ENCODE peak calls at places on chromosomes 5 and 9, in ten cellular contexts. T, B, N, C, M, J, P, W, A and Q are unnamed samples.

GRCh38 chr5:168288349-168289245 is 2.8 kb upstream of the WWC1 start:
- DNase-seq in B (peak), W (peak), T (no peak), M (peak), A (no peak), C (peak), J (peak), N (no peak), P (no peak), Q (no peak)

GRCh38 chr5:143955140-143955539 is 143.2 kb downstream of the HMHB1 start:
- DNase-seq in J (no peak), M (no peak), W (no peak), C (no peak), N (no peak), T (no peak), B (no peak), P (no peak), A (no peak), Q (no peak)

GRCh38 chr5:59744531-59744992 is 149.0 kb downstream of the PDE4D start:
- DNase-seq in W (no peak), B (peak), N (no peak), P (no peak), A (no peak), T (no peak), J (no peak), M (no peak), C (no peak), Q (no peak)

GRCh38 chr5:82346376-82347212 is 68.4 kb upstream of the RPS23 start:
- DNase-seq in T (no peak), B (no peak), J (no peak), A (no peak), P (no peak), W (no peak), N (no peak), M (no peak), C (no peak), Q (no peak)

GRCh38 chr9:98086461-98086860 is 29.9 kb downstream of the NANS start:
- DNase-seq in W (no peak), J (no peak), N (no peak), M (no peak), T (no peak), C (no peak), A (no peak), P (no peak), B (no peak), Q (no peak)

GRCh38 chr9:86324901-86325300 is 29.3 kb downstream of the TUT7 start:
- DNase-seq in B (no peak), M (no peak), P (no peak), N (no peak), J (no peak), A (no peak), C (no peak), T (no peak), W (no peak), Q (no peak)

GRCh38 chr5:59007460-59008063 is 424.7 kb downstream of the RAB3C start:
- DNase-seq in A (no peak), W (no peak), T (no peak), N (no peak), J (no peak), C (no peak), M (no peak), P (no peak), B (no peak), Q (no peak)

GRCh38 chr5:120942551-120942950 is 478.5 kb downstream of the PRR16 start:
- DNase-seq in W (no peak), A (no peak), C (no peak), P (no peak), N (no peak), B (no peak), M (no peak), J (no peak), T (no peak), Q (no peak)

GRCh38 chr9:83238871-83239624 is 176.1 kb upstream of the RASEF start:
- DNase-seq in C (peak), A (no peak), J (no peak), B (peak), N (peak), T (no peak), P (no peak), M (no peak), W (no peak), Q (no peak)

GRCh38 chr5:58458851-58459275 is 1.0 kb downstream of the PLK2 start:
- DNase-seq in T (no peak), W (no peak), N (no peak), B (peak), P (no peak), J (no peak), M (no peak), C (no peak), A (no peak), Q (no peak)

GRCh38 chr5:111774525-111774924 is 17.5 kb upstream of the NREP start:
- DNase-seq in W (peak), N (no peak), C (peak), B (no peak), T (no peak), A (no peak), P (no peak), M (peak), J (no peak), Q (no peak)

GRCh38 chr5:172417983-172418630 is 36.2 kb downstream of the SH3PXD2B start:
- DNase-seq in N (peak), A (peak), W (peak), M (peak), T (no peak), B (peak), J (peak), P (peak), C (peak), Q (peak)

GRCh38 chr5:158058208-158058607 is 199.3 kb upstream of the CLINT1 start:
- DNase-seq in W (no peak), J (no peak), P (no peak), A (no peak), B (no peak), C (no peak), M (no peak), N (no peak), T (no peak), Q (no peak)

GRCh38 chr9:97529363-97530076 is 28.1 kb downstream of the TMOD1 start:
- DNase-seq in B (peak), W (no peak), A (no peak), N (peak), M (no peak), T (no peak), C (peak), P (no peak), J (no peak), Q (peak)

GRCh38 chr9:136572003-136572595 is 26.3 kb upstream of the NOTCH1 start:
- DNase-seq in W (no peak), B (peak), N (peak), A (no peak), T (no peak), P (no peak), C (no peak), M (no peak), J (no peak), Q (no peak)

GRCh38 chr9:14391620-14392019 is 77.7 kb upstream of the NFIB start:
- DNase-seq in T (no peak), J (no peak), W (no peak), N (no peak), C (no peak), B (no peak), P (no peak), M (no peak), A (no peak), Q (no peak)

GRCh38 chr9:31355965-31356364 is 1028.5 kb upstream of the ACO1 start:
- DNase-seq in W (no peak), P (no peak), A (no peak), T (no peak), J (no peak), N (no peak), M (no peak), B (no peak), C (no peak), Q (no peak)

GRCh38 chr5:143312822-143313221 is 90.7 kb downstream of the NR3C1 start:
- DNase-seq in B (no peak), W (no peak), A (no peak), N (no peak), J (no peak), T (no peak), P (no peak), C (no peak), M (no peak), Q (no peak)

GRCh38 chr9:110255417-110256141 is 728 bp downstream of the TXN start:
- DNase-seq in J (peak), M (peak), P (peak), N (peak), A (peak), T (peak), W (peak), B (peak), C (peak), Q (peak)

GRCh38 chr9:126692759-126693427 is 79.2 kb downstream of the LMX1B start:
- DNase-seq in C (no peak), J (no peak), M (no peak), N (peak), B (no peak), P (no peak), W (no peak), T (no peak), A (no peak), Q (no peak)

GRCh38 chr9:119234636-119235035 is 134.6 kb downstream of the BRINP1 start:
- DNase-seq in M (no peak), C (no peak), A (no peak), B (no peak), P (no peak), J (no peak), N (no peak), W (no peak), T (no peak), Q (no peak)

GRCh38 chr5:42090162-42090561 is 165.1 kb downstream of the FBXO4 start:
- DNase-seq in B (no peak), J (no peak), A (no peak), P (no peak), W (no peak), C (no peak), T (no peak), M (no peak), N (no peak), Q (no peak)

GRCh38 chr9:114968710-114969109 is 38.3 kb upstream of the TNFSF8 start:
- DNase-seq in M (no peak), B (no peak), N (no peak), P (no peak), W (no peak), A (peak), J (no peak), C (no peak), T (no peak), Q (no peak)

GRCh38 chr5:157046041-157046440 is 12.9 kb downstream of the HAVCR1 start:
- DNase-seq in P (no peak), C (no peak), M (no peak), W (peak), J (peak), T (no peak), B (peak), N (peak), A (no peak), Q (no peak)

GRCh38 chr9:137582286-137582860 is 3.6 kb upstream of the DPH7 start:
- DNase-seq in T (no peak), J (no peak), N (peak), W (peak), C (no peak), P (no peak), M (no peak), A (no peak), B (peak), Q (peak)

GRCh38 chr5:10045376-10045775 is 204.3 kb downstream of the ATPSCKMT start:
- DNase-seq in P (no peak), B (no peak), W (no peak), M (no peak), C (no peak), J (no peak), N (no peak), T (no peak), A (no peak), Q (no peak)

GRCh38 chr5:153938131-153938842 is 100.4 kb downstream of the FAM114A2 start:
- DNase-seq in T (no peak), N (no peak), P (no peak), W (no peak), C (no peak), M (no peak), B (no peak), J (no peak), A (no peak), Q (no peak)

GRCh38 chr5:152568101-152568500 is 163.0 kb upstream of the NMUR2 start:
- DNase-seq in M (no peak), B (no peak), A (no peak), C (no peak), T (no peak), J (no peak), W (no peak), N (no peak), P (no peak), Q (no peak)

GRCh38 chr5:39164529-39165402 is 54.6 kb downstream of the FYB1 start:
- DNase-seq in J (no peak), A (no peak), T (peak), P (no peak), N (no peak), C (no peak), W (no peak), B (no peak), M (no peak), Q (no peak)

GRCh38 chr5:59460368-59461153 is 433.0 kb downstream of the PDE4D start:
- DNase-seq in A (no peak), M (no peak), N (peak), T (no peak), C (no peak), B (no peak), P (no peak), J (no peak), W (no peak), Q (no peak)

GRCh38 chr5:38466444-38467189 is 89.8 kb downstream of the LIFR start:
- DNase-seq in W (peak), T (no peak), J (no peak), N (peak), B (peak), M (no peak), A (peak), P (peak), C (peak), Q (peak)

GRCh38 chr5:142674438-142675210 is 11.3 kb downstream of the FGF1 start:
- DNase-seq in W (no peak), P (peak), T (no peak), C (no peak), N (peak), M (no peak), B (no peak), J (no peak), A (no peak), Q (peak)

GRCh38 chr9:99103505-99103904 is 1.4 kb upstream of the TGFBR1 start:
- DNase-seq in A (no peak), W (no peak), P (peak), C (no peak), M (no peak), B (peak), N (no peak), J (no peak), T (no peak), Q (no peak)
- TF ChIP-seq POLR2A in A (no peak), W (no peak), P (no peak), C (no peak), M (no peak), B (no peak), N (no peak), J (no peak), T (no peak), Q (no peak)

DNA sequence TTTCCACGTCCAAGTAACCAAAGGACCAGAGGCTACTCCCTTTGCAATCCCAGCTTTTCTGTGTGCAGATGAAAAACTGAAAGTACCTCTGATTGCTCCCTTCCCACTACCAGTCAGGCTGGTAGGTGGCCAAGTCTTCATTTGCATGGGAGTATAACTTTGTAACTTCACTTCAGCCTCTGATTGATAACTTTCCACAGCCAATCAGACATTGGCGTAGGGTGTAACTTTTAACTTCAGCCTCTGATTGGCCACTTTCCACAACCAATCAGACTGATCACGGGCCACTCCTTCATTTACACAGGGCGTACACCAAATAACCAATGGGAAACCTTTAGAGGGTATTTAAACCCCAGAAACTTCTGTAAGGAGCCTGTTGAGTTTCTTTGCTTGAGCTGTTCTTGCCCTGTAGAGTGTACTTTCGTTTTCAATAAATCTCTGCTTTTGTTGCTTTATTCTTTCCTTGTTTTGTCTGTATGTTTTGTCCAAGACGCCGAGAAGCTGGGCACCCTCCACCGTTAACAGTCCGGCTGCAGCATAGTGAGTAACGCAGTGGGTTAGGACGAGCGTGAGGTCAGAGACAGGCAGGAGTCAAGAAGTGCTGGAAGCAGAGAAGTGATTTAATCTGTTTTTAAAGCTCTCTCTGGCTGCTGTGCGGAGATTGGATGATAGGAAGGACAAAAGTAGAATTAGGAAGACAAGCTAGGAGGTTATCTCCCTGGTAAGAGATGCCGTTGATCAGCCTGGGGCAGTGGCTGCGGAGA is 3.5 kb upstream of the EXOSC2 start:
- DNase-seq in T (peak), P (peak), W (peak), J (no peak), B (peak), C (peak), A (peak), N (peak), M (peak), Q (peak)
- TF ChIP-seq POLR2A in T (peak), P (peak), W (peak), J (no peak), B (peak), C (peak), A (no peak), N (no peak), M (peak), Q (no peak)

GRCh38 chr9:99819484-99820329 is 2.0 kb upstream of the NR4A3 start:
- DNase-seq in N (peak), P (peak), A (peak), J (peak), T (peak), M (peak), C (peak), B (peak), W (peak), Q (peak)
- TF ChIP-seq POLR2A in N (no peak), P (peak), A (no peak), J (peak), T (peak), M (peak), C (peak), B (peak), W (peak), Q (peak)

GRCh38 chr9:132408521-132408920 is 1.5 kb upstream of the CFAP77 start:
- DNase-seq in M (peak), C (no peak), N (peak), J (no peak), A (no peak), T (peak), P (no peak), B (no peak), W (no peak), Q (no peak)

GRCh38 chr9:132409828-132410528 is at the start of gene CFAP77:
- DNase-seq in T (peak), A (no peak), C (peak), N (peak), J (peak), P (peak), B (peak), M (no peak), W (peak), Q (peak)

GRCh38 chr9:132404228-132404881 is 2.3 kb downstream of the TTF1 start:
- DNase-seq in M (no peak), J (no peak), C (no peak), B (no peak), T (no peak), A (no peak), N (no peak), P (no peak), W (no peak), Q (no peak)

GRCh38 chr9:132407196-132407595 is 556 bp upstream of the TTF1 start:
- DNase-seq in T (no peak), B (no peak), C (no peak), P (no peak), N (no peak), J (no peak), M (no peak), W (no peak), A (no peak), Q (no peak)

DNA sequence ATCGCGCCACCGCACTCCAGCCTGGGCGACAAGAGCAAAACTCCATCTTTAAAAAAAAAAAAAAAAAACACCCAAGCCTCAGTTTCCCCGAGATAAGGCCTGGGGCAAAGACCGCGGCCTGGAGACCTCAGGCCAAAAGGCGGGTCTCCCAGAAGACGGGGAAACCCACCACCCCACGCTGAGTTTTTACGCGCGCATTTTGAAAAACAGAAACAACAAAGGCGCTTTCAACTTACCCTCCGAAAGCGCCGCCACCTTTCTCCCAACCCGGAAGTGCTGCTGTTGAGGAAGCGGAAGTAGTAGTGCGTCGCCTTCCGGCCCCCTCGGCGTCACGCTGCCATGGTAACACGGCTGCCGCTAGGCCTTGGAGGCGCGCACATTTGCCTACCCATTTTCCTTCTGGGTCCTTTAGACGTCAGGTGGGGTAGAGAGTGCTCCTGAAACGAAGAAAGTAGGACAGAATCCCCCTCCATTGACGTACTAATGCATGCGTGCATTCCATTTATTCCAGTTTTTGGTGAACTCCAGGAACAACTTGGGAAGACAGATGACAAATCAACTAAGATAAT is at the start of gene TTF1:
- DNase-seq in B (peak), M (peak), C (peak), J (peak), A (no peak), N (peak), W (peak), P (peak), T (peak), Q (peak)
- TF ChIP-seq POLR2A in B (peak), M (no peak), C (peak), J (no peak), A (no peak), N (no peak), W (no peak), P (peak), T (peak), Q (peak)